ENCODE peak calls at places on chromosomes 2 and 18, in eight cellular contexts. C, M, B, I, T, N, X and F are unnamed samples.

GRCh38 chr2:159073256-159073655 is 104.8 kb downstream of the TANC1 start:
- DNase-seq in C (no peak), M (no peak), B (no peak), I (no peak), T (no peak), N (peak), X (no peak), F (peak)

GRCh38 chr2:58313926-58314325 is 72.8 kb upstream of the FANCL start:
- DNase-seq in C (no peak), M (no peak), B (no peak), I (no peak), T (no peak), N (no peak), X (no peak), F (no peak)

GRCh38 chr2:182173944-182174622 is 188.4 kb downstream of the PPP1R1C start:
- DNase-seq in C (no peak), M (no peak), B (no peak), I (no peak), T (no peak), N (peak), X (no peak), F (no peak)

GRCh38 chr2:215994901-215995300 is 18.4 kb downstream of the MREG start:
- DNase-seq in C (no peak), M (no peak), B (no peak), I (no peak), T (no peak), N (no peak), X (no peak), F (peak)

GRCh38 chr2:145563752-145564615 is 1044.1 kb upstream of the ZEB2 start:
- DNase-seq in C (no peak), M (no peak), B (no peak), I (no peak), T (no peak), N (peak), X (no peak), F (peak)

GRCh38 chr2:170446078-170446477 is 268.1 kb downstream of the MYO3B start:
- DNase-seq in C (no peak), M (no peak), B (no peak), I (no peak), T (no peak), N (no peak), X (no peak), F (no peak)

GRCh38 chr2:179891237-179891636 is 29.8 kb upstream of the ZNF385B start:
- DNase-seq in C (no peak), M (no peak), B (no peak), I (no peak), T (no peak), N (no peak), X (no peak), F (no peak)

GRCh38 chr2:182622231-182622630 is 93.8 kb upstream of the DNAJC10 start:
- DNase-seq in C (no peak), M (no peak), B (no peak), I (no peak), T (no peak), N (no peak), X (no peak), F (no peak)

GRCh38 chr2:23530121-23530908 is 145.3 kb downstream of the KLHL29 start:
- DNase-seq in C (no peak), M (no peak), B (no peak), I (no peak), T (no peak), N (no peak), X (no peak), F (no peak)

GRCh38 chr2:181576431-181576830 is 80.5 kb downstream of the CERKL start:
- DNase-seq in C (no peak), M (no peak), B (no peak), I (no peak), T (no peak), N (no peak), X (no peak), F (no peak)

DNA sequence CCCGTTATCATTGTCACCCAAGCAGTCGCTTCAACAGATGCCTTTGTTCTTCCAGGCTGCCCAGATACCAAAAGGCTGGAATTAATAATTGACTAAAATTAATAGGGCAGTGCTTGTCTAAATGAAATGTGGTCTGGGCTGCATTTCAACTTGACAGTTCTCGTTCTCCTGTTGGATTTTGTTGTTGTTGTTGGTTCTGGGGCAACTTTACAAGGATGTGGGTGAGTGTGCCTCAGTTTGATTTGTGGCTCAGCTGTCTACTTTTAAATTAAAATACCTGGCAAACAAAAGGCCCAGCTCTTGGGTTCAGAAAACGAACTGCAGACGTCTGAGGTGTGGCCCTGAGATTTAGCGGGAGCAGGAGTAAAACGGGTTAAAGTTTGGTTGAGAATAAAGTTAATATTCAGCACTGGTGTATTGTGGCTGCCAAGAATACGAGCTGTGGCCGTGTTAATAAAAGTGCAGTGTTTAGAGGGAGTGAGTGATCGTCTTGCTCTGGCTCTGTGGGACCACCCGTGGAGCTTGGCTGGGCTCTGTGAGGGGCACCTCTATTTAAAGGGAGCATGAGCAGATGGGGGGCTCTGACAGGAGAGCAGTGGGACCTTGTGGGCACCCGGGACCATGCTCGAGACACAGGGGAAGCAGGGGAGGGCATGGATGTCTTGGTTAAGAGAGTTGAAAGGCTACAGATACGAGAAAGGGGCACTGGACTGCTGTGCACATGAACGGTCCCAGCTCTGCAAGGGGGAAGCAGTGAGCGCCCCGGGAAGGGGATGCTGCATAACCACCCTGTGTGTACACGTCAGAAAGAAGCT is 80.2 kb downstream of the VAPA start:
- DNase-seq in C (no peak), M (no peak), B (no peak), I (no peak), T (no peak), N (no peak), X (no peak), F (no peak)
- H3K4me3 ChIP-seq in C (no peak), M (no peak), B (no peak), I (no peak), T (no peak), N (no peak), X (no peak), F (no peak)

DNA sequence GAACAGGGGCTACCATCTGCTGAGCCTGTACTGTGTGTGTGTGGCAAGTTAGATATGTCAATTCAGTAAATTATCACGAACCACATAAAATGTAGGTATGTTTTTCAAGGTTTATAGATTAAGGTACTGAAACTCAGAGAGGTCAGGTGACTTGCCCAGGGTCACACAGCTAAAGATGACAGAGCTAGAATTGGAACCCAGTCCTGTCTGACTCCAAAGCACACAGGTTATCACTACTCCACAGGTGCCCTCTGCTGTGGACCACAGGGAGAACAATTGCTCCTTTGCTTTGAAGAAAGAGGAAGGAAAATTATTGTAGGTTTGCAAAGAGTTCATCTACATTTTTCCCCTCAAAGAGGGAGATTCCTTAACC is 229.7 kb upstream of the AGAP1 start:
- DNase-seq in C (no peak), M (no peak), B (no peak), I (no peak), T (no peak), N (no peak), X (no peak), F (no peak)
- TF ChIP-seq CTCF in C (no peak), M (no peak), B (no peak), I (no peak), T (no peak), N (no peak), X (no peak), F (no peak)

DNA sequence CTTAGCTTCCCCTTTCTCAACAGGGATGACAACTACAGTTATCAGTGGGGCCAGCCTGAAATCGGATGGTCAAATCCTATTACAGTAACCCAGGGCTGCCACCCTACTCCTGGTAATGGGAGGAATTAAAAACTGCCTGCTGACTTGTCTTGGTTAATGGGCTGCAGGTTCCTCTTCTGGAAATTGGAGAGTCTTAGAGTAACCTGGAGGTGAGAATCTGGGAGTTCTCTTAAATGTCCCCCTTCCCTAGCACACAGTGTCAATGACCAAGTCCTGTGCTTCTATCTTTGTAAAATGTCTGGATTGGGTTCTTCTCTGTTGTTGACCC is 113.1 kb downstream of the DDX1 start:
- DNase-seq in C (no peak), M (no peak), B (no peak), I (no peak), T (no peak), N (no peak), X (no peak), F (no peak)
- H3K4me3 ChIP-seq in C (no peak), M (no peak), B (no peak), I (no peak), T (no peak), N (no peak), X (no peak), F (no peak)

GRCh38 chr2:120224735-120225548 is 1.7 kb upstream of the TMEM185B start:
- DNase-seq in C (peak), M (no peak), B (no peak), I (no peak), T (no peak), N (no peak), X (no peak), F (no peak)

GRCh38 chr2:120221616-120222015 is 1.6 kb downstream of the TMEM185B start:
- DNase-seq in C (no peak), M (no peak), B (no peak), I (no peak), T (no peak), N (no peak), X (no peak), F (no peak)

GRCh38 chr2:120222186-120223033 is 790 bp downstream of the TMEM185B start:
- DNase-seq in C (peak), M (no peak), B (no peak), I (no peak), T (no peak), N (no peak), X (no peak), F (no peak)

GRCh38 chr2:120224256-120224655 is 1.1 kb upstream of the TMEM185B start:
- DNase-seq in C (peak), M (no peak), B (no peak), I (no peak), T (no peak), N (no peak), X (no peak), F (no peak)

GRCh38 chr2:120223034-120223912 is at the start of gene TMEM185B:
- DNase-seq in C (peak), M (peak), B (peak), I (no peak), T (peak), N (peak), X (peak), F (peak)
- TF ChIP-seq CTCF in C (peak), M (peak), B (peak), I (peak), T (peak), N (peak), X (peak), F (peak)

GRCh38 chr2:18987021-18987420 is 371.4 kb downstream of the OSR1 start:
- DNase-seq in C (no peak), M (no peak), B (no peak), I (no peak), T (no peak), N (peak), X (no peak), F (no peak)
- H3K4me3 ChIP-seq in C (no peak), M (no peak), B (no peak), I (no peak), T (no peak), N (no peak), X (no peak), F (no peak)

DNA sequence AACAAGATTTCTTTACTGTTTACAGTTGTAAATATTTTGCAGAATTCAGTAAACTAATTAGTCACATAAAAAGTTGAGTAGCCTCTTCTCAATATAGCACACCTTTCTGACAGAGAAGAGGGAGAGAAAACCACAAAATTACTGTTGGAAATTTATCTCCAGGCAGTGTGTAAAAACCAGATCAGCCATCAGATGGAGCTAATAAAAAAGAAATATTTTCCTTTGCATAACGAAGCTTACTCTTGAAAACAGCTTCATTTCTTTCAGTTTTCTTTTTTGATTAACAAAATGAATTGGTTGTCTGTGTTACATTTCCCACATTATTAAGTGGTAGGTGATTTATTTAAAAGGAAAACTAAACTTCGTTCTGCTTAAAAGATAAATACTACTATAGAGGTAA is 259.3 kb upstream of the KCNJ3 start:
- DNase-seq in C (no peak), M (no peak), B (no peak), I (no peak), T (no peak), N (no peak), X (no peak), F (no peak)
- TF ChIP-seq CTCF in C (peak), M (peak), B (peak), I (no peak), T (peak), N (no peak), X (no peak), F (no peak)

GRCh38 chr2:33678447-33678846 is 79.3 kb upstream of the FAM98A start:
- DNase-seq in C (no peak), M (peak), B (no peak), I (no peak), T (no peak), N (no peak), X (no peak), F (no peak)

GRCh38 chr2:33681333-33681732 is 82.2 kb upstream of the FAM98A start:
- DNase-seq in C (no peak), M (peak), B (no peak), I (no peak), T (no peak), N (peak), X (no peak), F (peak)

GRCh38 chr2:33680906-33681305 is 81.8 kb upstream of the FAM98A start:
- DNase-seq in C (no peak), M (no peak), B (no peak), I (no peak), T (no peak), N (no peak), X (no peak), F (no peak)
- H3K4me3 ChIP-seq in C (no peak), M (no peak), B (no peak), I (no peak), T (no peak), N (no peak), X (no peak), F (no peak)

GRCh38 chr2:109398616-109399015 is 215.2 kb downstream of the SEPTIN10 start:
- DNase-seq in C (no peak), M (no peak), B (no peak), I (no peak), T (no peak), N (no peak), X (no peak), F (peak)

GRCh38 chr2:109399061-109399460 is 214.7 kb downstream of the SEPTIN10 start:
- DNase-seq in C (no peak), M (no peak), B (no peak), I (no peak), T (no peak), N (no peak), X (no peak), F (no peak)

GRCh38 chr2:109397883-109398282 is 215.9 kb downstream of the SEPTIN10 start:
- DNase-seq in C (no peak), M (no peak), B (no peak), I (no peak), T (no peak), N (no peak), X (no peak), F (no peak)

GRCh38 chr2:109395487-109396337 is 218.1 kb downstream of the SEPTIN10 start:
- DNase-seq in C (no peak), M (no peak), B (no peak), I (no peak), T (no peak), N (no peak), X (no peak), F (no peak)

DNA sequence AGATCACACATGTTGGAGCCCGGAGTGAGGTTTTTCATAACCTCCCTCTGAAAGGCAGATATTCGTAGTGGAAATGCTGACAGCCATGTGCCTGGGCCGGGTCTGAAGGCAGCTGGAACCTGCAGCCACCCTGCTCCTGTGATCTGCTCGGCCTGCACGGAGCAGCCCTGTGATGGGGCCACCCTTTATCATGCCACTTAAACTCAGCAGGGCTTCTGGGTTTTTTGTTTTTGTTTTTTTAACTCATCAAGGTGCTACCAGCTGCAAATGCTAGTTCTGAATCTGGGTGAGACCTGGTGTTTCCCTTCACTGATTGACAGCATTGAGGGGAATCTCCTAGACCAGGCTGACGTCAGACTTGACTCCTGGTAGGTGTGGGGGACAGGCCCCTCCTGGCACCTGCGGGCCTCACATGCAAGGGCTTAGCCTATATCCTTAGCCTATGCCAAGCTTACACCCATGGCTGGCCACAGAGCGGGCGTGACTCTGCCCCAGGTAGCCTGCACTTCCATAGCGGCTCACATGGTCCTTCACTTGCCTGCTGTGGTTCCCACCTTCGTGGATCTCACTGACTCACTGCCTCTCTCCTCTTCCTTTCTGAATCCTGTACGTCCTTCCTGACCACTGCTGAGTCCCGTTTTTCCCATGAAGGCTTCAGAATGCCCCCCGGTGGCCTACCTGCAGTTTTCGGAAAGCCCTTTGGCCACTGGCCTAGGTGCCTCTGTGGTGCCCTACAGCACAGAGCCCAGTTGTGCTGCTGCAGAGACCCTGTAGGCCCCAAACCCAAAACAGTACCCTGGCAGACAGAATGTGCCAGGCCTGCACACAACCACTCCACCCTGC is 217.2 kb downstream of the SEPTIN10 start:
- DNase-seq in C (no peak), M (peak), B (no peak), I (no peak), T (no peak), N (no peak), X (no peak), F (no peak)
- TF ChIP-seq CTCF in C (peak), M (peak), B (no peak), I (no peak), T (peak), N (peak), X (no peak), F (no peak)

GRCh38 chr2:37827911-37828411 is 97.1 kb upstream of the RMDN2 start:
- DNase-seq in C (no peak), M (no peak), B (peak), I (peak), T (peak), N (peak), X (no peak), F (peak)
- H3K4me3 ChIP-seq in C (no peak), M (no peak), B (no peak), I (no peak), T (no peak), N (no peak), X (no peak), F (no peak)